ENCODE peak calls at places on chromosomes 1 and 21, in six cellular contexts. H is GM06990, N is tibial nerve, D is Peyer's patch, R is suprapubic skin, G is IMR-90. K is an unnamed sample.

GRCh38 chr1:241316372-241316771 is 40.6 kb downstream of the RGS7 start:
- DNase-seq in N (no peak), D (no peak), R (no peak), H (no peak), G (no peak), K (no peak)

GRCh38 chr1:60463786-60464185 is 390.2 kb upstream of the C1orf87 start:
- DNase-seq in N (no peak), G (no peak), D (no peak), R (no peak), H (no peak), K (no peak)

GRCh38 chr1:169460193-169460833 is 25.4 kb downstream of the SLC19A2 start:
- DNase-seq in G (peak), N (no peak), D (no peak), H (peak), R (no peak), K (peak)

GRCh38 chr1:54581621-54582035 is 33.6 kb downstream of the ACOT11 start:
- DNase-seq in H (no peak), R (peak), N (peak), D (peak), G (peak), K (peak)

GRCh38 chr1:44012411-44012810 is 18.9 kb downstream of the SLC6A9 start:
- DNase-seq in D (no peak), N (no peak), R (no peak), H (no peak), G (no peak), K (no peak)

GRCh38 chr1:18232052-18232451 is 124.5 kb downstream of the IGSF21 start:
- DNase-seq in D (no peak), H (no peak), G (no peak), N (no peak), R (no peak), K (no peak)

GRCh38 chr1:14113841-14114567 is 414.0 kb downstream of the PRDM2 start:
- DNase-seq in H (no peak), R (no peak), D (no peak), G (peak), N (no peak), K (peak)

GRCh38 chr1:41500378-41500777 is 15.9 kb upstream of the EDN2 start:
- DNase-seq in R (no peak), H (no peak), G (no peak), D (peak), N (no peak), K (no peak)

GRCh38 chr1:1200876-1201810 is 5.2 kb downstream of the TNFRSF18 start:
- DNase-seq in D (no peak), G (peak), N (no peak), R (no peak), H (peak), K (peak)

GRCh38 chr1:119546641-119547040 is 39.6 kb downstream of the HSD3B1 start:
- DNase-seq in N (no peak), H (no peak), D (no peak), R (no peak), G (no peak), K (no peak)

GRCh38 chr1:119542492-119542946 is 35.5 kb downstream of the HSD3B1 start:
- DNase-seq in D (no peak), H (no peak), N (no peak), G (no peak), R (no peak), K (peak)

GRCh38 chr1:119547306-119547705 is 40.3 kb downstream of the HSD3B1 start:
- DNase-seq in D (no peak), G (no peak), N (no peak), H (no peak), R (no peak), K (no peak)

GRCh38 chr1:119541389-119541788 is 34.4 kb downstream of the HSD3B1 start:
- DNase-seq in R (no peak), D (no peak), G (no peak), N (no peak), H (no peak), K (no peak)

DNA sequence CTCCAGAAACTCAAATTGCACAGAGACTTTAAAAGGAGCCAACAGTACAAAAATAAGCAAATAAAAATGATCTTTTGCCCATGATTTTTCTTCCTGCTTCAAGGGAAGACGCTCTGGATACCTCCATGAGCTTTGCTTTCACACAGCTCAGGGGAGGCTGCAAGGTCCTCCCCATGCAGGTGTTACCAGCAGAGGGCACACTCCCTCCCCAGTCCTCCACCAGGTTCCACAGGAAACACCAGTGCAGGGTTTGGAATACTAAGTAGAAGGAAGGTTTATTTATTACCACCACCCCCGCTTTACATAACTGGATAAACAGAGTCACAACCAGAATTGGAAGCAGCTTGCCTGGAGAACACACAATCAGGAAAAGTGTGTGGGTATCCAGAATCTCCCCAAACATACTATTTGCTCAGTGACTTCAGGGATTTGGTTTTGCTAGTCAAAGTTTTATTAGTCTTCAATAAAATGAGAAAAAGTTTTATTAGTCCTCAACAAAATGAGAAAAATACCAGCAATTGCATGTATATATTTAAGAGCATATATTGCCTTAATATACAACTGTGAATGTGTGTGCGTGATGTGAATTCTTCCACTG is 37.3 kb downstream of the HSD3B1 start:
- DNase-seq in R (no peak), N (no peak), H (no peak), D (no peak), G (no peak), K (no peak)
- TF ChIP-seq CTCF in R (no peak), N (no peak), H (peak), D (peak), G (peak), K (peak)

DNA sequence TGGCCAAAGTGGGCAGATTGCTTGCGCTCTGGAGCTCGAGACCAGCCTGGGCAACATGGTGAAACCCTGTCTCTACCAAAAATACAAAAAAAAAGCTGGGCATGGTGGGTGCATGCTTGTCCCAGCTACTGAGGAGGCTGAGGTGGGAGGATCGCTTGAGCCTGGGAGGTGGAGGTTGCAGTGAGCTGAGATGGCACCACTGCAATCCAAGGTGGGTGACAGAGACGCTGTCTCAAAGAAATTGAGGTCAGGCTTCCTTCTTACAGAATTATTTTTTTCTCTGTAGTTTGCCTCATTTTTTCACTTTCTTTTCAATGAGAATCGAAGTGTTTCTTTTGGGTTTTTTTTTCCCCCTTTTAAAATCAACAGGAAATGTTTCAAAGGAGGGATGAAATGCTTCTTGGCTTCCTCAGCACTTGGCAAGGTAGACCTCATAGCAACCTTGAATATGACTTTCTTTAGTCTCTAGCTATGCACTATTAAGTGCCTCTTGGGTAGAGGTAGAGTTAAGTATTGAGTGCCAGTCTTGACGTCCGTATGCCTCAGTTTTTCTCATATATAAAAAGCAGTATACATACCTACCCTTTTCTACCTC is 40.3 kb downstream of the MDM4 start:
- DNase-seq in R (no peak), G (peak), D (no peak), H (no peak), N (no peak), K (no peak)
- H3K4me3 ChIP-seq in R (no peak), G (no peak), D (no peak), H (no peak), N (no peak), K (no peak)

GRCh38 chr21:42538479-42539275 is 25.0 kb downstream of the SLC37A1 start:
- DNase-seq in N (no peak), R (peak), H (no peak), D (peak), G (no peak), K (no peak)

GRCh38 chr21:42535602-42536171 is 22.0 kb downstream of the SLC37A1 start:
- DNase-seq in R (peak), G (no peak), N (no peak), D (peak), H (peak), K (no peak)

GRCh38 chr21:42536601-42537000 is 22.9 kb downstream of the SLC37A1 start:
- DNase-seq in D (peak), R (peak), G (no peak), N (no peak), H (no peak), K (no peak)

GRCh38 chr21:42539342-42539741 is 25.7 kb downstream of the SLC37A1 start:
- DNase-seq in N (no peak), R (peak), G (no peak), D (peak), H (no peak), K (no peak)

GRCh38 chr21:42537106-42537742 is 23.6 kb downstream of the SLC37A1 start:
- DNase-seq in D (no peak), H (no peak), G (no peak), R (peak), N (no peak), K (peak)
- TF ChIP-seq CTCF in D (peak), H (peak), G (peak), R (no peak), N (no peak), K (peak)

GRCh38 chr21:46553993-46554392 is 50.9 kb downstream of the S100B start:
- DNase-seq in N (no peak), G (no peak), D (no peak), H (no peak), R (no peak), K (no peak)

GRCh38 chr21:46550511-46550941 is 54.4 kb downstream of the S100B start:
- DNase-seq in H (no peak), D (no peak), G (no peak), R (no peak), N (no peak), K (no peak)

GRCh38 chr21:46552865-46553379 is 52.0 kb downstream of the S100B start:
- DNase-seq in D (no peak), G (no peak), H (no peak), N (no peak), R (no peak), K (no peak)

GRCh38 chr21:46551636-46552241 is 53.1 kb downstream of the S100B start:
- DNase-seq in N (no peak), D (no peak), H (peak), G (no peak), R (no peak), K (no peak)

GRCh38 chr21:46552274-46552673 is 52.6 kb downstream of the S100B start:
- DNase-seq in G (no peak), H (no peak), R (no peak), N (no peak), D (no peak), K (no peak)
- H3K4me3 ChIP-seq in G (no peak), H (no peak), R (no peak), N (no peak), D (no peak), K (no peak)

GRCh38 chr1:246959944-246960693 is 28.4 kb upstream of the AHCTF1 start:
- DNase-seq in H (peak), G (no peak), N (no peak), D (no peak), R (no peak), K (peak)
- TF ChIP-seq CTCF in H (no peak), G (no peak), N (no peak), D (no peak), R (no peak), K (no peak)

GRCh38 chr1:12539705-12540579 is 78.1 kb downstream of the DHRS3 start:
- DNase-seq in D (peak), G (peak), R (peak), N (peak), H (no peak), K (peak)
- H3K4me3 ChIP-seq in D (no peak), G (no peak), R (no peak), N (peak), H (no peak), K (no peak)

DNA sequence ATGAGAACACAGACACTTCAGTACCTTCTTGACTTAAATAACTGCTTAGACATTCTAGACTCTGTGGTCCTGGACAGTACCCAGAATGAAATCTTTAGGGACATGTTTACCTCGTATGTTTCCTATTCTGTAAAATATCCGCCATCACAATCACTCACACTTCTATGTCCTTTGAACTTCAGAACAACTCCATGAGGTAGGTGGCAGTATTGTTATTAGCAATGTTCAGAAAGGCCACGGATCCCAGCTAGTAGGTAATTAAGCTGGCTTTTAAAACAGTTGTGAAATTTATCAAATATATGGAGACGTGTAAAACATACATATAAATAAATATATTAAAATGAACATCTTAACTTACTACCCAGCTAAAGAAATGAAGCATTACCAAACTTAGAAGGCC is 83.4 kb downstream of the CACHD1 start:
- DNase-seq in G (no peak), N (no peak), H (no peak), R (no peak), D (no peak), K (no peak)
- TF ChIP-seq CTCF in G (no peak), N (no peak), H (no peak), R (no peak), D (no peak), K (no peak)

GRCh38 chr1:160260436-160261382 is 1.6 kb downstream of the DCAF8 start:
- DNase-seq in D (no peak), H (no peak), G (peak), R (no peak), N (no peak), K (peak)
- H3K4me3 ChIP-seq in D (peak), H (peak), G (peak), R (peak), N (peak), K (peak)

DNA sequence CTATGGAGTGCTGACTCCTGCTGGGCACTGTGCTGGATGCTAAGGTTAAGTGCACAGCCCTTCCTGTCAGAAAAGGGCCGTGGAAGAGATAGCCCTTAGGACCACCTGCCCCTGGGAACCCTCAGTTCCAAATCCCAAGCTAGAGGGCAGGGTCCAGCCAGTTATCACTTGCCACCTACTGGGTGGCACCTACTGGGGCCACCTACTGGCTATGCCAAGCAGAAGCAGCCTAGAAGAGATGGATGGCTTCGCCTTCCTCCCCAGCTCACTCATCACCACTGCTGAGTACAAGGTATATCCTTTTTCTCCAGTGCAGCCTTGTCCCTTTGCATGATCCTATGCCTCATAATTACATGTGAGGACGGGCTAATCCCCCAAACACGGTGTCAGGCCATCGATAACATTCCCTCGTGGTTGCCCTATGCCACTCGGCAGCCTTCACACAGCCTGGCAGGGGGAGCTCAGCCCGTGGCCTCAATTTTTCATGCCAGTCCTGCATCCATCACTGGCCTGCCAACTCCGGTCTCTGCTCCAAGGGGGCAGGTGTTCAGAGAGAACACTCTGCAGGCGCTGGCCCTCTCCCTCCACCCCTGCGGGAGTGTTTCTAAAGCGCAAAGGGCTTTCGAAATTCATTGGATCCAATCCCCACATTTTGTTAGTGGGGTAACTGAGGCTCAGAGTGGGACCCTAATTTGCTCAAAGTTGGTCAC is 49.0 kb downstream of the SYT2 start:
- DNase-seq in H (no peak), D (no peak), G (no peak), N (no peak), R (no peak), K (no peak)
- TF ChIP-seq CTCF in H (peak), D (no peak), G (peak), N (no peak), R (no peak), K (peak)

K was measured in fibroblast of pulmonary artery.